ENCODE peak calls at places on chromosomes 6 and 20, in six cellular contexts. N is epithelial cell of esophagus; C is gastrocnemius medialis; G is H1; Z is activated CD4-positive, alpha-beta T cell treated with anti-CD3 and anti-CD28 coated beads, Interleukin-2, amount 10 ng/mL, durations not matched to agents 7 days and 5 days; E is PC-3. S is an unnamed sample.
A peak's percentile ranks its signal among the peaks of the same experiment; 100 is the strongest.

GRCh38 chr20:58420798-58421496 is 31.9 kb downstream of the VAPB start:
- DNase-seq in Z (no peak), E (peak; percentile 91), C (no peak), G (no peak), N (peak; percentile 82), S (peak; percentile 28)

GRCh38 chr20:13661070-13661687 is 22.4 kb upstream of the TASP1 start:
- DNase-seq in N (no peak), G (no peak), Z (no peak), E (no peak), C (no peak), S (no peak)

GRCh38 chr6:209432-210103 is 82.7 kb upstream of the DUSP22 start:
- DNase-seq in G (no peak), E (no peak), Z (peak; percentile 64), C (no peak), N (no peak), S (no peak)

GRCh38 chr6:116200619-116201249 is 53.1 kb downstream of the TSPYL4 start:
- DNase-seq in Z (no peak), G (no peak), E (no peak), N (peak; percentile 75), C (no peak), S (no peak)

GRCh38 chr6:147161974-147162495 is 42.2 kb upstream of the STXBP5 start:
- DNase-seq in C (no peak), N (peak; percentile 86), E (peak; percentile 89), Z (no peak), G (no peak), S (no peak)

GRCh38 chr20:17179840-17180239 is 47.0 kb upstream of the PCSK2 start:
- DNase-seq in Z (no peak), C (no peak), N (no peak), G (no peak), E (no peak), S (no peak)

GRCh38 chr6:136510782-136511181 is 39.4 kb downstream of the MAP7 start:
- DNase-seq in Z (no peak), N (peak; percentile 24), E (no peak), G (peak; percentile 1), C (no peak), S (no peak)

GRCh38 chr6:48837744-48838143 is 625.3 kb downstream of the MMUT start:
- DNase-seq in G (no peak), Z (no peak), N (peak; percentile 12), E (no peak), C (no peak), S (no peak)

GRCh38 chr20:45098096-45098773 is 2.7 kb downstream of the KCNS1 start:
- DNase-seq in N (peak; percentile 61), Z (peak; percentile 15), E (no peak), C (no peak), G (peak; percentile 87), S (no peak)

S was measured in trophoblast cell.